ENCODE peak calls at places on chromosome 1, in ten cellular contexts. S, E, V, P, Y, W, G, B, I and F are unnamed samples.

GRCh38 chr1:110188116-110188618 is 21.9 kb upstream of the KCNC4 start:
- DNase-seq in E (no peak), W (no peak), Y (peak; percentile 71), I (no peak), P (no peak), B (no peak), G (no peak), S (no peak), V (no peak), F (no peak)

GRCh38 chr1:55560246-55560645 is 345.1 kb upstream of the USP24 start:
- DNase-seq in S (no peak), V (no peak), P (no peak), I (no peak), Y (no peak), B (no peak), G (no peak), E (no peak), W (no peak), F (no peak)

GRCh38 chr1:50251592-50252165 is 143.0 kb downstream of the ELAVL4 start:
- DNase-seq in B (no peak), I (no peak), G (no peak), E (no peak), S (no peak), V (no peak), W (no peak), P (no peak), Y (no peak), F (no peak)

GRCh38 chr1:189606795-189607476 is 870.7 kb downstream of the BRINP3 start:
- DNase-seq in B (no peak), W (no peak), I (no peak), E (no peak), Y (no peak), P (peak; percentile 13), S (no peak), V (no peak), G (no peak), F (no peak)

GRCh38 chr1:236020359-236021000 is 44.4 kb downstream of the NID1 start:
- DNase-seq in G (no peak), Y (peak; percentile 84), P (no peak), E (no peak), W (no peak), V (peak; percentile 54), I (no peak), S (no peak), B (no peak), F (no peak)

GRCh38 chr1:160800142-160800541 is 4.2 kb downstream of the LY9 start:
- DNase-seq in B (no peak), V (no peak), Y (no peak), G (no peak), W (no peak), S (no peak), P (no peak), I (no peak), E (no peak), F (no peak)

GRCh38 chr1:114333670-114334069 is 177.3 kb downstream of the TRIM33 start:
- DNase-seq in V (no peak), S (no peak), G (no peak), W (no peak), B (no peak), Y (no peak), E (no peak), P (no peak), I (no peak), F (no peak)

GRCh38 chr1:66728021-66728420 is 24.2 kb upstream of the DYNLT5 start:
- DNase-seq in P (no peak), W (no peak), B (no peak), G (no peak), I (no peak), Y (no peak), E (no peak), V (no peak), S (no peak), F (no peak)

GRCh38 chr1:204442376-204443259 is 31.0 kb upstream of the PPP1R15B start:
- DNase-seq in G (no peak), E (no peak), Y (no peak), B (no peak), I (no peak), S (no peak), P (no peak), V (no peak), W (no peak), F (no peak)

GRCh38 chr1:29649375-29650040 is 413.2 kb downstream of the PTPRU start:
- DNase-seq in W (peak; percentile 6), I (no peak), S (no peak), B (peak; percentile 19), G (peak; percentile 55), E (no peak), V (no peak), Y (no peak), P (no peak), F (no peak)

GRCh38 chr1:118479351-118479750 is 294.3 kb upstream of the SPAG17 start:
- DNase-seq in W (no peak), V (no peak), B (no peak), S (no peak), P (no peak), Y (no peak), E (peak; percentile 48), G (no peak), I (no peak), F (no peak)

GRCh38 chr1:206686486-206687249 is 2.0 kb downstream of the MAPKAPK2 start:
- DNase-seq in V (no peak), Y (no peak), G (no peak), I (no peak), B (peak; percentile 60), P (peak; percentile 28), E (no peak), S (no peak), W (no peak), F (no peak)

GRCh38 chr1:33119532-33120217 is 38.7 kb downstream of the AZIN2 start:
- DNase-seq in S (no peak), E (no peak), B (no peak), I (peak; percentile 33), W (no peak), Y (no peak), P (no peak), G (no peak), V (no peak), F (no peak)

DNA sequence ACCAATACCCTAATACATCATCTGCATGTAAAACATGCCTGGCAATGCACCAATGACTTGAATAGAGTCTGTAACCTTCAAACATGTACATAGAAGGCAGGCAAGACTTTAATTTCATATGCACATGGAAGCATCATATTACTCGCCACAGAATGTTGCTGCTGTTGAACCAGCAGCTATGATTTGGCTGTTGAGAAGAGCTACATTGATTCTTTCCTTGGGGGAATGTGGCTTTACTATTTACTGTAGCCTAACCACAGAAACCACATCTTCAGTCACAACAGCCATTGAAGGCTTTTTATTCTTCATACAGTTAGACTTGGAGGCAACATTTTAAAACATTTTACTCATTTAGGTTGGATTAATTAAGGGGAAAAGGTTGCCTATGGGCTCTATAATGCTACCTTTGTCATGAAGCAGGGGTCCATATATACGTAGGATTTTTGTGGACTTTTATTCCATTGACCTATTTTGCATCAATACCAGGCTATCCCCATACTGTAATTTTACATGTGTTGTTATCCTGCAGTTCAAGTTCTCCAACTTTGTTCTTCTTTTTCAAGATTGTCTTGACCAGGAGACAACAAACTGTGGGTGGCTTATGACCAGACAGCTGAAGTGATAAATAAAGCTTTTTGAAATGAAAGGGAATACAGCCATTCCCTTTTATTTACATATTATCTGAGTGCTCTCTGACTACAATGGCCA is 345.8 kb downstream of the BARHL2 start:
- DNase-seq in I (no peak), P (no peak), E (no peak), Y (no peak), W (no peak), B (no peak), S (no peak), G (no peak), V (no peak), F (no peak)
- TF ChIP-seq EP300 in I (no peak), P (no peak), E (no peak), Y (no peak), W (no peak), B (no peak), S (no peak), G (no peak), V (no peak), F (no peak)

GRCh38 chr1:8382608-8383525 is 65.0 kb downstream of the SLC45A1 start:
- DNase-seq in S (no peak), I (no peak), Y (no peak), G (no peak), P (no peak), B (no peak), E (no peak), V (no peak), W (no peak), F (no peak)
- H3K4me3 ChIP-seq in S (no peak overlapping the region), I (no peak overlapping the region), Y (no peak overlapping the region), G (no peak overlapping the region), P (no peak overlapping the region), B (no peak overlapping the region), E (no peak overlapping the region), V (no peak overlapping the region), W (no peak overlapping the region), F (no peak overlapping the region)

DNA sequence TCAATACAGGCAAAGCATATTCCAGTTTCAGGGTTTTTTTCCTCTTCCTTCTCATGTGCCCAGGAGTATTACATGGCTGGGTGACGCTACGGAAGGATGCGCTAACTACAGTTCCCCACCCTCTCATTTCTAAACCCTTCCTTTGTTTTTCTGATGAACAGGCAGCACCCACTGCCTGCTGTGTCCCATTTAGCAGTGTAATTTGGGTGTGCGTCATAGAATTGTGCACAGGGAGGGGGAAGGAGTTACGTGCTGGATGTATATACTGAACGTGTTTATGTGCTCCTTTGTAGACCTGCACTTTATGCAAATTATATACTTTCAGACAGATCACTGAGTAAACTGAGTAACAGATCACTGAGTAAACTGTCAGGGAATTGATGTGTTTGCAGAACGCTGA is 44.5 kb downstream of the ELAPOR1 start:
- DNase-seq in P (no peak), G (no peak), W (no peak), S (no peak), E (no peak), B (no peak), Y (no peak), V (no peak), I (no peak), F (no peak)
- TF ChIP-seq EP300 in P (no peak), G (no peak), W (no peak), S (no peak), E (no peak), B (no peak), Y (no peak), V (no peak), I (no peak), F (no peak)

DNA sequence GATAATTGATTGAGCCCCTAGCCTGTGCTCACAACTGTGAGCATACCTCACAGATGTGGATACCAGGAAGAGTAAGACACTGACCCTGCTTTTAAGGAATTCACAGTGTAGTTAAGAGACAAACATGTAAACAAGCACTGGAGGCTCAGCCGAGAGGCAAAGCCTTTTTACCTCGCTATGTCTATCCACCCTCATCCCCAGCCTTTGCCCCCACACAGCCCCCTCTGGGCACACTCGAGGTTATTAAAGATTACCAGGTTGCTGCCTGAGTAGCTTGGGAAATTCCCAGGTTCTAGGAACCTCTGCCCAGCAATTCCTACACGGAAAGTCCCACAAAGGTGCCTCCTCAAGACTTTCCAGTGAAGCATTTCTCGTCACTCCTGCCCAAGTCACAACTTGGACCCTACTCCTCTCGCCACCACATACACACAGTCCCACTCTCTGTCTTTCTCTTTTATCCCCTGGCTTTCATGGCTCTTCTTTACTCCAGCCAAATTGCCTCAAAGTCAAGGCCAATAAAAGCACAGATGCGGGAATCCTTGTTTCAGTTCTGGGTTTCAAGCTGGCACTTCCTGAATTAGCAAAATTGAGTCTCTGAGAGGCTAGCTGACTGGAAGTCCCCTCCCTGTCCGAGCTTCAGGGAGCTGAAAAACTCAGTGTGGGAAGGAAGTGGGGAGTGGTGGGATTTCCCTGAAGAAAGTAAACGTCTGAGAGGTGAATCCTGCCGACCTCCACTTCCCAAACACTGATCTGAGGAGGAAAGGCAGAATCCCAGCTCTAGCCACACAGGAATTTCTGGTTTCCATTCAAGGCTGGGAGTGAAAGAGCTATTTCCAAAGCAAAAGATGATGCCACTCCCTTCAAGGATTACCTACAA is 7.6 kb downstream of the DENND2D start:
- DNase-seq in I (no peak), B (no peak), P (no peak), Y (no peak), E (no peak), V (no peak), S (no peak), W (peak; percentile 67), G (no peak), F (no peak)
- H3K4me3 ChIP-seq in I (no peak overlapping the region), B (no peak overlapping the region), P (no peak overlapping the region), Y (no peak overlapping the region), E (no peak overlapping the region), V (no peak overlapping the region), S (peak overlapping the region; percentile 50), W (no peak overlapping the region), G (no peak overlapping the region), F (no peak overlapping the region)